ENCODE peak calls at places on chromosomes 7 and 10, in four cellular contexts. One of them, this sample, is unnamed.

GRCh38 chr7:17638727-17639126 is 301.6 kb downstream of the SNX13 start:
- DNase-seq in aorta: no peak
- DNase-seq in kidney epithelial cell: no peak
- DNase-seq in AG04450: no peak
- DNase-seq in this sample: no peak

GRCh38 chr10:94630017-94630688 is 53.4 kb upstream of the CYP2C18 start:
- DNase-seq in aorta: no peak
- DNase-seq in kidney epithelial cell: no peak
- DNase-seq in AG04450: peak; percentile 1
- DNase-seq in this sample: peak; percentile 42

GRCh38 chr10:729213-729612 is 39.7 kb upstream of the DIP2C start:
- DNase-seq in aorta: no peak
- DNase-seq in kidney epithelial cell: no peak
- DNase-seq in AG04450: no peak
- DNase-seq in this sample: no peak

GRCh38 chr7:151773795-151774194 is 103.1 kb downstream of the PRKAG2 start:
- DNase-seq in aorta: no peak
- DNase-seq in kidney epithelial cell: no peak
- DNase-seq in AG04450: no peak
- DNase-seq in this sample: no peak

GRCh38 chr7:54904130-54904529 is 114.7 kb upstream of the EGFR start:
- DNase-seq in aorta: no peak
- DNase-seq in kidney epithelial cell: peak; percentile 25
- DNase-seq in AG04450: peak; percentile 74
- DNase-seq in this sample: no peak

GRCh38 chr7:40437936-40438634 is 303.3 kb downstream of the SUGCT start:
- DNase-seq in aorta: no peak
- DNase-seq in kidney epithelial cell: no peak
- DNase-seq in AG04450: no peak
- DNase-seq in this sample: no peak

GRCh38 chr10:97411411-97411810 is 10.3 kb upstream of the RRP12 start:
- DNase-seq in aorta: no peak
- DNase-seq in kidney epithelial cell: no peak
- DNase-seq in AG04450: no peak
- DNase-seq in this sample: no peak

GRCh38 chr10:71082930-71083329 is 129.4 kb upstream of the UNC5B start:
- DNase-seq in aorta: no peak
- DNase-seq in kidney epithelial cell: no peak
- DNase-seq in AG04450: no peak
- DNase-seq in this sample: no peak

GRCh38 chr10:11724938-11725776 is 17.0 kb upstream of the ECHDC3 start:
- DNase-seq in aorta: no peak
- DNase-seq in kidney epithelial cell: no peak
- DNase-seq in AG04450: peak; percentile 49
- DNase-seq in this sample: peak; percentile 74

GRCh38 chr10:110158051-110159005 is 49.1 kb upstream of the MXI1 start:
- DNase-seq in aorta: no peak
- DNase-seq in kidney epithelial cell: no peak
- DNase-seq in AG04450: no peak
- DNase-seq in this sample: no peak

GRCh38 chr10:114990991-114991390 is 53.0 kb downstream of the TRUB1 start:
- DNase-seq in aorta: no peak
- DNase-seq in kidney epithelial cell: no peak
- DNase-seq in AG04450: no peak
- DNase-seq in this sample: no peak

GRCh38 chr10:80357000-80357803 is 621 bp downstream of the DYDC2 start:
- DNase-seq in aorta: peak; percentile 43
- DNase-seq in kidney epithelial cell: no peak
- DNase-seq in AG04450: no peak
- DNase-seq in this sample: no peak

GRCh38 chr7:91267558-91267955 is 3.3 kb downstream of the FZD1 start:
- DNase-seq in aorta: peak; percentile 49
- DNase-seq in kidney epithelial cell: no peak
- DNase-seq in AG04450: no peak
- DNase-seq in this sample: no peak

GRCh38 chr7:6158424-6159096 is 113.9 kb downstream of the CYTH3 start:
- DNase-seq in aorta: no peak
- DNase-seq in kidney epithelial cell: no peak
- DNase-seq in AG04450: no peak
- DNase-seq in this sample: no peak

GRCh38 chr10:103762924-103763323 is 92.5 kb downstream of the SH3PXD2A start:
- DNase-seq in aorta: no peak
- DNase-seq in kidney epithelial cell: no peak
- DNase-seq in AG04450: no peak
- DNase-seq in this sample: no peak
- H3K4me3 ChIP-seq in aorta: no peak overlapping the region
- H3K4me3 ChIP-seq in kidney epithelial cell: no peak overlapping the region
- H3K4me3 ChIP-seq in AG04450: no peak overlapping the region
- H3K4me3 ChIP-seq in this sample: no peak overlapping the region

GRCh38 chr10:54594289-54594688 is 206.7 kb downstream of the PCDH15 start:
- DNase-seq in aorta: no peak
- DNase-seq in kidney epithelial cell: no peak
- DNase-seq in AG04450: no peak
- DNase-seq in this sample: no peak
- H3K4me3 ChIP-seq in aorta: no peak overlapping the region
- H3K4me3 ChIP-seq in kidney epithelial cell: no peak overlapping the region
- H3K4me3 ChIP-seq in AG04450: no peak overlapping the region
- H3K4me3 ChIP-seq in this sample: no peak overlapping the region

GRCh38 chr7:158747408-158747807 is 42.8 kb upstream of the NCAPG2 start:
- DNase-seq in aorta: no peak
- DNase-seq in kidney epithelial cell: no peak
- DNase-seq in AG04450: no peak
- DNase-seq in this sample: no peak
- H3K4me3 ChIP-seq in aorta: no peak overlapping the region
- H3K4me3 ChIP-seq in kidney epithelial cell: no peak overlapping the region
- H3K4me3 ChIP-seq in AG04450: no peak overlapping the region
- H3K4me3 ChIP-seq in this sample: no peak overlapping the region

GRCh38 chr7:70598976-70599375 is 533.0 kb upstream of the GALNT17 start:
- DNase-seq in aorta: no peak
- DNase-seq in kidney epithelial cell: peak; percentile 58
- DNase-seq in AG04450: no peak
- DNase-seq in this sample: no peak

GRCh38 chr7:70602135-70602534 is 529.8 kb upstream of the GALNT17 start:
- DNase-seq in aorta: no peak
- DNase-seq in kidney epithelial cell: no peak
- DNase-seq in AG04450: no peak
- DNase-seq in this sample: no peak

GRCh38 chr7:70597071-70597470 is 534.9 kb upstream of the GALNT17 start:
- DNase-seq in aorta: no peak
- DNase-seq in kidney epithelial cell: no peak
- DNase-seq in AG04450: no peak
- DNase-seq in this sample: no peak

GRCh38 chr7:70599446-70600190 is 532.3 kb upstream of the GALNT17 start:
- DNase-seq in aorta: no peak
- DNase-seq in kidney epithelial cell: no peak
- DNase-seq in AG04450: no peak
- DNase-seq in this sample: no peak

DNA sequence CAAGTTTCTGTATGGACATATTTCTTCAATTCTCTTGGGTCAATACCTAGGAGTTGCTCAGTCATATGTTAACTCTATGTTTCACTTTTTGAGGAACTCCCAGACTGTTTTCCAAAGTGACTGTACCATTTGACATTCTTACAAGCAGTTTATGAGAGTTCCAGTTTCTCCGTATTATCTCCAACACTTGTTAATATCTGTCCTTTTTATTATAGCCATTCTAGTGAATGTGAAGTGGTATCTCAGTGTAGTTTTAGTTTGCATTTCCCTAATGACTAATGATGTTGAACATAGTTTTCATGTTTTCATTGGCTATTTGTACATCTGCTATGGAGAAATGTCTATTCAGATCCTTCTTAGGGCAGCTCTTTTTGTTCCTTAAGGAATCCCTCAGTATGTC is 531.0 kb upstream of the GALNT17 start:
- DNase-seq in aorta: no peak
- DNase-seq in kidney epithelial cell: no peak
- DNase-seq in AG04450: no peak
- DNase-seq in this sample: no peak
- H3K4me3 ChIP-seq in aorta: no peak overlapping the region
- H3K4me3 ChIP-seq in kidney epithelial cell: no peak overlapping the region
- H3K4me3 ChIP-seq in AG04450: no peak overlapping the region
- H3K4me3 ChIP-seq in this sample: no peak overlapping the region

DNA sequence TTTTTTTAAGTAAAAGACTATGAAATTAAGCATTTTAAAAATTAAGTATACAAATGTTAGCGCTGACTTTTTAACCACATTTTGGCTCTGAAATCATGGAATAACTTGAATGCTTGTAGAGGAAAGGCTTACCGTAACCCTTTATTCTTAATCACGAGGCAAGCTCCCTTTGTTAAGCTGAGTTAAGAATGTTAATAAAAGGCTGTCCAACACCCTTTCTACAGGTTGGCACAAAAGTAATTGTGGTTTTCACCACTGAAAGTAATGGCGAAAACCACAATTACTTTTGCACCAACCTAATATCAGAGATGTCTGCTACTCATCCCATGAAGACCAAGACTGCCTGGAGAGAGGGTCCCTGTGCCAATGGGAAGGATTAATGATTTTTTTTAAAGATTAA is 70.6 kb downstream of the STK17A start:
- DNase-seq in aorta: no peak
- DNase-seq in kidney epithelial cell: no peak
- DNase-seq in AG04450: no peak
- DNase-seq in this sample: no peak
- H3K4me3 ChIP-seq in aorta: no peak overlapping the region
- H3K4me3 ChIP-seq in kidney epithelial cell: no peak overlapping the region
- H3K4me3 ChIP-seq in AG04450: no peak overlapping the region
- H3K4me3 ChIP-seq in this sample: no peak overlapping the region

GRCh38 chr10:29622382-29622885 is 12.3 kb downstream of the SVIL start:
- DNase-seq in aorta: no peak
- DNase-seq in kidney epithelial cell: no peak
- DNase-seq in AG04450: no peak
- DNase-seq in this sample: no peak
- H3K4me3 ChIP-seq in aorta: no peak overlapping the region
- H3K4me3 ChIP-seq in kidney epithelial cell: no peak overlapping the region
- H3K4me3 ChIP-seq in AG04450: no peak overlapping the region
- H3K4me3 ChIP-seq in this sample: no peak overlapping the region

DNA sequence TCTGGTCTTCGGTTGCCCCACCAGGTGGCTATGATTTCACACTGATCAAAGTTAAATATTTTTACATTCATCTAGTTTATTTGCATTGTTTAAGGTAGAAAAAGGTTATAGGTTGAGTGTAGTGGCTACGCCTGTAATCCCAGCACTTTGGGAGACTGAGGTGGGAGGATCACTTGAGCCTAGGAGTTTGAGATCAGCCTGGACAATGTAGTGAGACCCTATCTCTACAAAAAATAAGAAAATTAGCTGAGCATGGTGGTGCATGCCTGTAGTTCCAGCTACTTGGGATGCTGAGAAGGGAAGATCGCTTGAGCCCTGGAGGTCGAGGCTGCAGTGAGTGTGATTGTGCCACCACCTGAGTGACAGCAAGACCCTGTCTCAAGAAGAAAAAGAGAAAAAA is 3.8 kb downstream of the CCM2 start:
- DNase-seq in aorta: no peak
- DNase-seq in kidney epithelial cell: no peak
- DNase-seq in AG04450: no peak
- DNase-seq in this sample: no peak
- H3K4me3 ChIP-seq in aorta: no peak overlapping the region
- H3K4me3 ChIP-seq in kidney epithelial cell: no peak overlapping the region
- H3K4me3 ChIP-seq in AG04450: no peak overlapping the region
- H3K4me3 ChIP-seq in this sample: no peak overlapping the region

GRCh38 chr7:128939075-128939860 is 1.5 kb downstream of the IRF5 start:
- DNase-seq in aorta: no peak
- DNase-seq in kidney epithelial cell: no peak
- DNase-seq in AG04450: no peak
- DNase-seq in this sample: no peak
- H3K4me3 ChIP-seq in aorta: no peak overlapping the region
- H3K4me3 ChIP-seq in kidney epithelial cell: no peak overlapping the region
- H3K4me3 ChIP-seq in AG04450: no peak overlapping the region
- H3K4me3 ChIP-seq in this sample: no peak overlapping the region

GRCh38 chr7:121109145-121109544 is 120.6 kb downstream of the CPED1 start:
- DNase-seq in aorta: no peak
- DNase-seq in kidney epithelial cell: no peak
- DNase-seq in AG04450: no peak
- DNase-seq in this sample: no peak
- H3K4me3 ChIP-seq in aorta: no peak overlapping the region
- H3K4me3 ChIP-seq in kidney epithelial cell: no peak overlapping the region
- H3K4me3 ChIP-seq in AG04450: no peak overlapping the region
- H3K4me3 ChIP-seq in this sample: no peak overlapping the region

This sample was measured in Jurkat, Clone E6-1.